ENCODE peak calls at places on chromosome 18, in six cellular contexts. One of them, this sample, is unnamed.

GRCh38 chr18:36539674-36540073 is 242.2 kb downstream of the FHOD3 start:
- DNase-seq in OCI-LY7: no peak
- DNase-seq in neural progenitor cell: no peak
- DNase-seq in GM23338: no peak
- DNase-seq in HCT116: no peak
- DNase-seq in GM23248: peak; percentile 52
- DNase-seq in this sample: no peak

GRCh38 chr18:37482433-37482832 is 83.2 kb downstream of the CELF4 start:
- DNase-seq in OCI-LY7: no peak
- DNase-seq in neural progenitor cell: no peak
- DNase-seq in GM23338: no peak
- DNase-seq in HCT116: no peak
- DNase-seq in GM23248: no peak
- DNase-seq in this sample: peak; percentile 64

GRCh38 chr18:73414069-73414468 is 546.3 kb upstream of the NETO1 start:
- DNase-seq in OCI-LY7: no peak
- DNase-seq in neural progenitor cell: no peak
- DNase-seq in GM23338: no peak
- DNase-seq in HCT116: no peak
- DNase-seq in GM23248: no peak
- DNase-seq in this sample: no peak

GRCh38 chr18:23143059-23143831 is 8.0 kb downstream of the CABLES1 start:
- DNase-seq in OCI-LY7: peak; percentile 20
- DNase-seq in neural progenitor cell: no peak
- DNase-seq in GM23338: no peak
- DNase-seq in HCT116: peak; percentile 54
- DNase-seq in GM23248: peak; percentile 63
- DNase-seq in this sample: no peak

GRCh38 chr18:10140461-10140911 is 226.7 kb downstream of the VAPA start:
- DNase-seq in OCI-LY7: no peak
- DNase-seq in neural progenitor cell: no peak
- DNase-seq in GM23338: peak; percentile 21
- DNase-seq in HCT116: no peak
- DNase-seq in GM23248: peak; percentile 72
- DNase-seq in this sample: no peak

GRCh38 chr18:14122099-14122498 is 10.1 kb downstream of the ZNF519 start:
- DNase-seq in OCI-LY7: no peak
- DNase-seq in neural progenitor cell: no peak
- DNase-seq in GM23338: no peak
- DNase-seq in HCT116: no peak
- DNase-seq in GM23248: no peak
- DNase-seq in this sample: no peak

GRCh38 chr18:37385846-37386435 is 179.7 kb downstream of the CELF4 start:
- DNase-seq in OCI-LY7: peak; percentile 45
- DNase-seq in neural progenitor cell: peak; percentile 56
- DNase-seq in GM23338: peak; percentile 70
- DNase-seq in HCT116: peak; percentile 24
- DNase-seq in GM23248: peak; percentile 26
- DNase-seq in this sample: peak; percentile 52

GRCh38 chr18:24514439-24514838 is 54.0 kb downstream of the HRH4 start:
- DNase-seq in OCI-LY7: peak; percentile 60
- DNase-seq in neural progenitor cell: peak; percentile 52
- DNase-seq in GM23338: peak; percentile 88
- DNase-seq in HCT116: peak; percentile 84
- DNase-seq in GM23248: peak; percentile 60
- DNase-seq in this sample: peak; percentile 39

GRCh38 chr18:12309683-12310198 is 1.7 kb downstream of the TUBB6 start:
- DNase-seq in OCI-LY7: no peak
- DNase-seq in neural progenitor cell: no peak
- DNase-seq in GM23338: no peak
- DNase-seq in HCT116: no peak
- DNase-seq in GM23248: peak; percentile 75
- DNase-seq in this sample: no peak

GRCh38 chr18:45755936-45756335 is 32.0 kb downstream of the SLC14A1 start:
- DNase-seq in OCI-LY7: no peak
- DNase-seq in neural progenitor cell: no peak
- DNase-seq in GM23338: no peak
- DNase-seq in HCT116: no peak
- DNase-seq in GM23248: peak; percentile 46
- DNase-seq in this sample: no peak

GRCh38 chr18:13893418-13893760 is 21.9 kb downstream of the MC2R start:
- DNase-seq in OCI-LY7: peak; percentile 66
- DNase-seq in neural progenitor cell: no peak
- DNase-seq in GM23338: no peak
- DNase-seq in HCT116: no peak
- DNase-seq in GM23248: no peak
- DNase-seq in this sample: no peak

GRCh38 chr18:12839526-12840196 is 44.4 kb downstream of the PTPN2 start:
- DNase-seq in OCI-LY7: peak; percentile 42
- DNase-seq in neural progenitor cell: no peak
- DNase-seq in GM23338: no peak
- DNase-seq in HCT116: no peak
- DNase-seq in GM23248: peak; percentile 42
- DNase-seq in this sample: no peak

GRCh38 chr18:1421502-1421901 is 516.8 kb downstream of the ADCYAP1 start:
- DNase-seq in OCI-LY7: no peak
- DNase-seq in neural progenitor cell: no peak
- DNase-seq in GM23338: no peak
- DNase-seq in HCT116: no peak
- DNase-seq in GM23248: no peak
- DNase-seq in this sample: no peak

GRCh38 chr18:31487251-31488015 is 10.5 kb upstream of the DSG2 start:
- DNase-seq in OCI-LY7: no peak
- DNase-seq in neural progenitor cell: no peak
- DNase-seq in GM23338: no peak
- DNase-seq in HCT116: peak; percentile 75
- DNase-seq in GM23248: peak; percentile 88
- DNase-seq in this sample: no peak

GRCh38 chr18:13175754-13176210 is 42.8 kb upstream of the LDLRAD4 start:
- DNase-seq in OCI-LY7: no peak
- DNase-seq in neural progenitor cell: no peak
- DNase-seq in GM23338: no peak
- DNase-seq in HCT116: no peak
- DNase-seq in GM23248: no peak
- DNase-seq in this sample: no peak

GRCh38 chr18:58097127-58097906 is 53.3 kb downstream of the NEDD4L start:
- DNase-seq in OCI-LY7: no peak
- DNase-seq in neural progenitor cell: no peak
- DNase-seq in GM23338: no peak
- DNase-seq in HCT116: no peak
- DNase-seq in GM23248: no peak
- DNase-seq in this sample: peak; percentile 63

GRCh38 chr18:55510809-55511208 is 77.2 kb downstream of the TCF4 start:
- DNase-seq in OCI-LY7: no peak
- DNase-seq in neural progenitor cell: no peak
- DNase-seq in GM23338: peak; percentile 34
- DNase-seq in HCT116: no peak
- DNase-seq in GM23248: peak; percentile 83
- DNase-seq in this sample: no peak

GRCh38 chr18:12399231-12399630 is 8.5 kb upstream of the PRELID3A start:
- DNase-seq in OCI-LY7: no peak
- DNase-seq in neural progenitor cell: no peak
- DNase-seq in GM23338: no peak
- DNase-seq in HCT116: no peak
- DNase-seq in GM23248: no peak
- DNase-seq in this sample: no peak

GRCh38 chr18:61651880-61652268 is 240.9 kb downstream of the RNF152 start:
- DNase-seq in OCI-LY7: no peak
- DNase-seq in neural progenitor cell: no peak
- DNase-seq in GM23338: no peak
- DNase-seq in HCT116: no peak
- DNase-seq in GM23248: no peak
- DNase-seq in this sample: no peak

GRCh38 chr18:57687970-57688369 is 66.3 kb upstream of the NARS1 start:
- DNase-seq in OCI-LY7: no peak
- DNase-seq in neural progenitor cell: no peak
- DNase-seq in GM23338: no peak
- DNase-seq in HCT116: no peak
- DNase-seq in GM23248: peak; percentile 7
- DNase-seq in this sample: no peak

GRCh38 chr18:79973517-79973916 is 9.1 kb downstream of the HSBP1L1 start:
- DNase-seq in OCI-LY7: no peak
- DNase-seq in neural progenitor cell: no peak
- DNase-seq in GM23338: no peak
- DNase-seq in HCT116: no peak
- DNase-seq in GM23248: no peak
- DNase-seq in this sample: no peak

GRCh38 chr18:52677991-52678390 is 338.0 kb downstream of the DCC start:
- DNase-seq in OCI-LY7: no peak
- DNase-seq in neural progenitor cell: peak; percentile 36
- DNase-seq in GM23338: no peak
- DNase-seq in HCT116: no peak
- DNase-seq in GM23248: no peak
- DNase-seq in this sample: no peak

GRCh38 chr18:6414118-6414722 is 491 bp downstream of the L3MBTL4 start:
- DNase-seq in OCI-LY7: no peak
- DNase-seq in neural progenitor cell: peak; percentile 67
- DNase-seq in GM23338: peak; percentile 71
- DNase-seq in HCT116: no peak
- DNase-seq in GM23248: peak; percentile 36
- DNase-seq in this sample: peak; percentile 85

GRCh38 chr18:77271720-77272481 is 22.3 kb downstream of the GALR1 start:
- DNase-seq in OCI-LY7: no peak
- DNase-seq in neural progenitor cell: no peak
- DNase-seq in GM23338: peak; percentile 32
- DNase-seq in HCT116: no peak
- DNase-seq in GM23248: peak; percentile 62
- DNase-seq in this sample: no peak

GRCh38 chr18:7370375-7370774 is 139.5 kb downstream of the LRRC30 start:
- DNase-seq in OCI-LY7: no peak
- DNase-seq in neural progenitor cell: no peak
- DNase-seq in GM23338: no peak
- DNase-seq in HCT116: no peak
- DNase-seq in GM23248: no peak
- DNase-seq in this sample: peak; percentile 40

GRCh38 chr18:8424481-8424880 is 184.8 kb upstream of the RAB12 start:
- DNase-seq in OCI-LY7: no peak
- DNase-seq in neural progenitor cell: no peak
- DNase-seq in GM23338: no peak
- DNase-seq in HCT116: no peak
- DNase-seq in GM23248: no peak
- DNase-seq in this sample: peak; percentile 40

GRCh38 chr18:58338961-58339722 is 289.7 kb downstream of the ALPK2 start:
- DNase-seq in OCI-LY7: no peak
- DNase-seq in neural progenitor cell: peak; percentile 75
- DNase-seq in GM23338: peak; percentile 84
- DNase-seq in HCT116: no peak
- DNase-seq in GM23248: no peak
- DNase-seq in this sample: no peak

GRCh38 chr18:22113144-22113813 is 56.1 kb upstream of the GATA6 start:
- DNase-seq in OCI-LY7: no peak
- DNase-seq in neural progenitor cell: no peak
- DNase-seq in GM23338: no peak
- DNase-seq in HCT116: no peak
- DNase-seq in GM23248: no peak
- DNase-seq in this sample: no peak
- TF ChIP-seq EZH2phosphoT487 in OCI-LY7: no peak
- TF ChIP-seq EZH2phosphoT487 in neural progenitor cell: no peak
- TF ChIP-seq EZH2phosphoT487 in GM23338: no peak
- TF ChIP-seq EZH2phosphoT487 in HCT116: no peak
- TF ChIP-seq EZH2phosphoT487 in GM23248: no peak
- TF ChIP-seq EZH2phosphoT487 in this sample: no peak

GRCh38 chr18:34709104-34709503 is 994 bp upstream of the DTNA start:
- DNase-seq in OCI-LY7: no peak
- DNase-seq in neural progenitor cell: no peak
- DNase-seq in GM23338: no peak
- DNase-seq in HCT116: no peak
- DNase-seq in GM23248: peak; percentile 90
- DNase-seq in this sample: no peak

GRCh38 chr18:34710430-34711386 is 610 bp downstream of the DTNA start:
- DNase-seq in OCI-LY7: no peak
- DNase-seq in neural progenitor cell: no peak
- DNase-seq in GM23338: no peak
- DNase-seq in HCT116: no peak
- DNase-seq in GM23248: peak; percentile 67
- DNase-seq in this sample: peak; percentile 20

GRCh38 chr18:34704823-34705222 is 5.3 kb upstream of the DTNA start:
- DNase-seq in OCI-LY7: no peak
- DNase-seq in neural progenitor cell: no peak
- DNase-seq in GM23338: no peak
- DNase-seq in HCT116: no peak
- DNase-seq in GM23248: no peak
- DNase-seq in this sample: no peak

GRCh38 chr18:34707670-34708069 is 2.4 kb upstream of the DTNA start:
- DNase-seq in OCI-LY7: no peak
- DNase-seq in neural progenitor cell: peak; percentile 29
- DNase-seq in GM23338: peak; percentile 33
- DNase-seq in HCT116: peak; percentile 70
- DNase-seq in GM23248: peak; percentile 95
- DNase-seq in this sample: no peak

DNA sequence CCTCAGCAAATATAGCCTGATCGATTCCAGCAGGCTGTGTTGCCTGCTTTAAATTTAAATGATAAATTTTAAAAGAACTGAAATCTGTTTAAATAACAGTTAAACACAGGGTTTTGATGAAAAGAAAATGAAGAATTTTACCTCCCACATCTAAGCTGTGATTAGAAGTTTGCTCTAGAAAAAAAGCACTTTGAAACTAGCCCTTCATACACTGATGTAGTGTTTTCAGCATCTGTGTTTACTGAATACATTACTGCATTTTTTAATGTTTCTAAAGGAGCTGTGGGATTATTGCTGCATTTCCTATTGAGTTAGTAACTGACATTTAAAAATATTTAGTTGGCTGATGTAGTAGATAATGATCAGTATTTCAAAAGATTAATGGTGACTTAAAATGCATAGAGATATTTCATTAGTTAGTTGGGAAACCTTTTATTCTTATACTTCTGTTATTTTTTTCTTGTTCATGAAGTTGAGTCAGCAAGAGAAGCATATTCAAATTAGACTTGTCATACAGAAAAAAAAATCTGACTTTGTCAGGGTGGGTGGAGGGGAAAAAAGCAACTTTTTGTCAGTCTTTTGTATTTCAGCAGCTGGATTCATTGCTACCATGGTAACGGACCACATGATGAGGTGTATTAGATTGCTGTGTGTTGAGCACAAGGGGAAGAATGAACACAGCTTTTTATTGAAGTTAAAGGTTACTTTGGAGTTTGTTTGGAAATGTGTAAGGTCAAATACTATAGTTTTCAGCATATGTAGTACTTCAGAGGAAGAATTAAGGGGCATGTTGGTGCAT is at the start of gene DTNA:
- DNase-seq in OCI-LY7: no peak
- DNase-seq in neural progenitor cell: peak; percentile 64
- DNase-seq in GM23338: peak; percentile 65
- DNase-seq in HCT116: no peak
- DNase-seq in GM23248: peak; percentile 97
- DNase-seq in this sample: peak; percentile 18
- TF ChIP-seq EZH2phosphoT487 in OCI-LY7: no peak
- TF ChIP-seq EZH2phosphoT487 in neural progenitor cell: no peak
- TF ChIP-seq EZH2phosphoT487 in GM23338: no peak
- TF ChIP-seq EZH2phosphoT487 in HCT116: no peak
- TF ChIP-seq EZH2phosphoT487 in GM23248: no peak
- TF ChIP-seq EZH2phosphoT487 in this sample: no peak

GRCh38 chr18:71902482-71902881 is 641.7 kb downstream of the CBLN2 start:
- DNase-seq in OCI-LY7: no peak
- DNase-seq in neural progenitor cell: no peak
- DNase-seq in GM23338: no peak
- DNase-seq in HCT116: no peak
- DNase-seq in GM23248: no peak
- DNase-seq in this sample: peak; percentile 39
- TF ChIP-seq EZH2phosphoT487 in OCI-LY7: no peak
- TF ChIP-seq EZH2phosphoT487 in neural progenitor cell: no peak
- TF ChIP-seq EZH2phosphoT487 in GM23338: no peak
- TF ChIP-seq EZH2phosphoT487 in HCT116: no peak
- TF ChIP-seq EZH2phosphoT487 in GM23248: no peak
- TF ChIP-seq EZH2phosphoT487 in this sample: no peak

GRCh38 chr18:64720781-64721464 is 572.0 kb upstream of the LINC00305 start:
- DNase-seq in OCI-LY7: no peak
- DNase-seq in neural progenitor cell: peak; percentile 78
- DNase-seq in GM23338: no peak
- DNase-seq in HCT116: no peak
- DNase-seq in GM23248: no peak
- DNase-seq in this sample: no peak
- TF ChIP-seq EZH2phosphoT487 in OCI-LY7: no peak
- TF ChIP-seq EZH2phosphoT487 in neural progenitor cell: no peak
- TF ChIP-seq EZH2phosphoT487 in GM23338: no peak
- TF ChIP-seq EZH2phosphoT487 in HCT116: no peak
- TF ChIP-seq EZH2phosphoT487 in GM23248: no peak
- TF ChIP-seq EZH2phosphoT487 in this sample: no peak

This sample was measured in SK-N-SH.